ENCODE peak calls at places on chromosome 3, in seven cellular contexts. V is GM04503; Z is HFFc6; B is naive thymus-derived CD8-positive, alpha-beta T cell; L is substantia nigra; R is NCI-H774; C is HS-27A. H is an unnamed sample.

GRCh38 chr3:47578119-47578630 is 490 bp downstream of the CSPG5 start:
- DNase-seq in C (no peak), L (peak; percentile 15), V (no peak), B (peak; percentile 44), R (no peak), Z (no peak), H (peak; percentile 86)

GRCh38 chr3:124811441-124811840 is 75.7 kb downstream of the ITGB5 start:
- DNase-seq in Z (no peak), R (no peak), V (no peak), B (no peak), L (no peak), C (peak; percentile 71), H (peak; percentile 50)

GRCh38 chr3:168249539-168250414 is 154.1 kb upstream of the GOLIM4 start:
- DNase-seq in V (peak; percentile 14), Z (peak; percentile 57), L (peak; percentile 31), B (peak; percentile 6), C (peak; percentile 74), R (peak; percentile 87), H (peak; percentile 83)

GRCh38 chr3:108171095-108171494 is 51.1 kb downstream of the IFT57 start:
- DNase-seq in V (no peak), L (no peak), Z (no peak), C (no peak), R (no peak), B (no peak), H (no peak)

GRCh38 chr3:58271901-58272501 is 34.0 kb upstream of the RPP14 start:
- DNase-seq in B (no peak), Z (peak; percentile 85), R (no peak), V (peak; percentile 77), C (peak; percentile 54), L (no peak), H (peak; percentile 91)

GRCh38 chr3:23706116-23706515 is 99.6 kb upstream of the UBE2E1 start:
- DNase-seq in R (no peak), B (no peak), V (no peak), Z (no peak), C (no peak), L (no peak), H (no peak)

GRCh38 chr3:120114376-120114775 is 20.1 kb upstream of the GSK3B start:
- DNase-seq in Z (no peak), R (no peak), L (no peak), V (no peak), B (no peak), C (no peak), H (no peak)

GRCh38 chr3:122973893-122974615 is 53.5 kb downstream of the SEMA5B start:
- DNase-seq in Z (no peak), L (no peak), V (no peak), C (no peak), R (no peak), B (no peak), H (no peak)

GRCh38 chr3:147925272-147925671 is 516.1 kb downstream of the ZIC1 start:
- DNase-seq in Z (no peak), L (no peak), B (no peak), R (no peak), V (no peak), C (no peak), H (no peak)

H was measured in AG08396.